ENCODE peak calls at places on chromosomes 6 and 20, in ten cellular contexts. S is adrenal gland, M is astrocyte of the cerebellum, H is pancreas, K is brain microvascular endothelial cell, I is uterus, X is astrocyte of the spinal cord, Z is left ventricle myocardium inferior, O is Peyer's patch, T is right lobe of liver. W is an unnamed sample.

GRCh38 chr6:37456816-37457560 is 24.0 kb downstream of the CMTR1 start:
- DNase-seq in O (no peak), S (peak), I (no peak), M (peak), X (peak), T (no peak), Z (no peak), H (no peak), K (peak), W (peak)

GRCh38 chr6:89997456-89998445 is 103.5 kb downstream of the GJA10 start:
- DNase-seq in H (peak), S (peak), M (peak), Z (no peak), I (no peak), T (no peak), X (peak), O (no peak), K (no peak), W (no peak)

GRCh38 chr6:82086944-82087343 is 160.6 kb downstream of the IBTK start:
- DNase-seq in H (no peak), T (no peak), X (no peak), K (no peak), S (no peak), M (no peak), Z (no peak), I (no peak), O (no peak), W (no peak)

GRCh38 chr20:51383891-51384510 is 158.5 kb downstream of the NFATC2 start:
- DNase-seq in H (no peak), K (no peak), I (no peak), T (no peak), Z (no peak), O (no peak), S (no peak), M (no peak), X (no peak), W (peak)

GRCh38 chr20:40511478-40511877 is 177.6 kb downstream of the MAFB start:
- DNase-seq in T (peak), I (no peak), O (no peak), S (no peak), M (peak), K (peak), Z (peak), H (no peak), X (peak), W (peak)

GRCh38 chr20:56554869-56555268 is 21.8 kb downstream of the FAM209B start:
- DNase-seq in I (peak), T (no peak), Z (no peak), H (no peak), M (peak), K (peak), S (peak), O (no peak), X (peak), W (peak)

GRCh38 chr6:127851197-127851596 is 49.7 kb downstream of the THEMIS start:
- DNase-seq in I (no peak), S (no peak), O (no peak), H (no peak), K (peak), M (no peak), T (no peak), Z (no peak), X (peak), W (peak)

GRCh38 chr6:80179691-80180090 is 73.2 kb downstream of the BCKDHB start:
- DNase-seq in X (no peak), I (no peak), K (no peak), T (no peak), H (no peak), Z (no peak), O (no peak), M (no peak), S (no peak), W (peak)

GRCh38 chr6:104409913-104410312 is 449.8 kb downstream of the HACE1 start:
- DNase-seq in S (no peak), Z (no peak), X (no peak), I (no peak), O (no peak), K (no peak), M (no peak), H (no peak), T (no peak), W (peak)

GRCh38 chr6:1590580-1590979 is 19.1 kb upstream of the FOXC1 start:
- DNase-seq in I (no peak), K (no peak), O (no peak), Z (no peak), S (no peak), H (no peak), M (no peak), T (no peak), X (no peak), W (no peak)

GRCh38 chr20:4592316-4593148 is 129.2 kb upstream of the PRND start:
- DNase-seq in H (peak), O (no peak), I (no peak), Z (peak), K (no peak), T (no peak), S (no peak), X (peak), M (no peak), W (peak)

GRCh38 chr6:11404081-11404480 is 133.5 kb upstream of the TMEM170B start:
- DNase-seq in I (no peak), S (no peak), H (no peak), K (no peak), T (no peak), O (no peak), X (no peak), Z (no peak), M (no peak), W (no peak)

GRCh38 chr20:51153867-51154707 is 131.2 kb upstream of the KCNG1 start:
- DNase-seq in M (no peak), K (no peak), Z (no peak), S (no peak), T (no peak), I (no peak), H (no peak), O (no peak), X (no peak), W (no peak)

GRCh38 chr20:59190509-59190908 is 26.9 kb downstream of the ZNF831 start:
- DNase-seq in X (no peak), K (no peak), I (no peak), T (no peak), O (no peak), H (no peak), Z (no peak), S (no peak), M (no peak), W (no peak)

GRCh38 chr6:72788188-72788587 is 166.3 kb downstream of the KCNQ5 start:
- DNase-seq in S (no peak), I (no peak), X (peak), T (no peak), M (no peak), Z (no peak), K (peak), H (no peak), O (no peak), W (no peak)

GRCh38 chr20:53962388-53962787 is 108.0 kb downstream of the BCAS1 start:
- DNase-seq in H (no peak), M (no peak), S (no peak), Z (no peak), X (no peak), O (no peak), K (no peak), I (no peak), T (no peak), W (no peak)

GRCh38 chr20:53961527-53961926 is 108.9 kb downstream of the BCAS1 start:
- DNase-seq in I (no peak), Z (no peak), M (no peak), K (no peak), O (no peak), X (no peak), H (no peak), S (no peak), T (no peak), W (no peak)

GRCh38 chr20:53958240-53958639 is 112.2 kb downstream of the BCAS1 start:
- DNase-seq in Z (no peak), O (no peak), X (no peak), S (no peak), M (no peak), H (no peak), I (no peak), T (no peak), K (no peak), W (no peak)

GRCh38 chr20:53960586-53961386 is 109.6 kb downstream of the BCAS1 start:
- DNase-seq in X (no peak), I (no peak), K (no peak), O (no peak), Z (no peak), T (no peak), M (no peak), S (no peak), H (no peak), W (no peak)

GRCh38 chr20:53959849-53960585 is 110.4 kb downstream of the BCAS1 start:
- DNase-seq in T (no peak), K (peak), X (no peak), O (no peak), Z (peak), H (no peak), S (no peak), M (no peak), I (peak), W (peak)
- H3K4me3 ChIP-seq in T (no peak), K (no peak), X (no peak), O (no peak), Z (peak), H (no peak), S (no peak), M (no peak), I (no peak), W (no peak)

DNA sequence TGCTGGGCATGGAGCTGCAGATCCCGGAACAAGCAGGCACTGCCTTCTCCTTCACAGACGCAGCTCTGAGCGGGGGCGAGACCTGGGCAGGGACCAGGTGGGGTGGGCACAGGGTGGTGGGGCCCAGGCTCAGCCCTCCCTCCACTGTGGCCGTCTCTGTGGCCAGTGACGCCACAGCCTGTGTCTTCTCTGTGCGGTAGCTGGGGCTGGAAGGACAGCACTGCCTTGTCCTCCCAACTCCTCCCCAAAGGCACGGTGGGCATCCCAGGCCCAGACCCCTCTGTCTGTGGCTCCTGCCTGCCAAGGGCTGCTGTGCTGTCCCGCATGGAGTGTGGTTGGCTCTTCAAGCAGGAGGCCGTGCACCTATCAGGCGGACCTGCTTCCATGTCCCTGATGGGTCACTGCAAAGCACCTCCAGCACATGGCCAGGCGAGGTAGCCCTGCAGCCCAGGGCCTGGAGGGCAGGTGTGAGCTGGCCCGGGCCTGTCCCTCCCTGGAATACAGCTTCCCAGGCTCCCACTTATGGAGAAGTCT is 14.8 kb upstream of the TNFRSF6B start:
- DNase-seq in S (no peak), K (no peak), H (no peak), X (no peak), Z (no peak), M (no peak), O (no peak), I (no peak), T (no peak), W (no peak)
- TF ChIP-seq CTCF in S (no peak), K (no peak), H (no peak), X (no peak), Z (no peak), M (no peak), O (no peak), I (no peak), T (no peak), W (no peak)

GRCh38 chr20:17543531-17543961 is 12.4 kb upstream of the BFSP1 start:
- DNase-seq in I (no peak), M (no peak), T (no peak), S (no peak), X (peak), O (no peak), Z (no peak), K (peak), H (no peak), W (peak)
- H3K4me3 ChIP-seq in I (no peak), M (no peak), T (no peak), S (no peak), X (no peak), O (no peak), Z (no peak), K (no peak), H (no peak), W (no peak)

GRCh38 chr6:29720863-29721262 is 2.4 kb upstream of the HLA-F start:
- DNase-seq in H (no peak), O (peak), Z (no peak), M (no peak), X (no peak), S (no peak), K (no peak), I (no peak), T (no peak), W (no peak)
- TF ChIP-seq CTCF in H (no peak), O (no peak), Z (no peak), M (no peak), X (no peak), S (no peak), K (no peak), I (no peak), T (no peak), W (no peak)

GRCh38 chr6:75286955-75287354 is 2.4 kb upstream of the TMEM30A start:
- DNase-seq in X (no peak), M (no peak), I (no peak), K (no peak), S (no peak), O (no peak), Z (no peak), H (no peak), T (no peak), W (no peak)
- H3K4me3 ChIP-seq in X (no peak), M (no peak), I (no peak), K (no peak), S (no peak), O (no peak), Z (no peak), H (no peak), T (no peak), W (no peak)

GRCh38 chr6:130744601-130745382 is 82.4 kb upstream of the SMLR1 start:
- DNase-seq in T (no peak), X (no peak), H (no peak), M (no peak), I (no peak), O (no peak), K (no peak), Z (no peak), S (no peak), W (peak)

GRCh38 chr6:130742282-130742681 is 84.9 kb upstream of the SMLR1 start:
- DNase-seq in I (no peak), K (no peak), M (no peak), T (no peak), S (no peak), H (no peak), O (no peak), X (peak), Z (no peak), W (peak)

GRCh38 chr6:130740308-130740707 is 86.9 kb upstream of the SMLR1 start:
- DNase-seq in K (no peak), H (no peak), M (no peak), X (no peak), Z (no peak), T (no peak), S (no peak), I (no peak), O (no peak), W (no peak)

DNA sequence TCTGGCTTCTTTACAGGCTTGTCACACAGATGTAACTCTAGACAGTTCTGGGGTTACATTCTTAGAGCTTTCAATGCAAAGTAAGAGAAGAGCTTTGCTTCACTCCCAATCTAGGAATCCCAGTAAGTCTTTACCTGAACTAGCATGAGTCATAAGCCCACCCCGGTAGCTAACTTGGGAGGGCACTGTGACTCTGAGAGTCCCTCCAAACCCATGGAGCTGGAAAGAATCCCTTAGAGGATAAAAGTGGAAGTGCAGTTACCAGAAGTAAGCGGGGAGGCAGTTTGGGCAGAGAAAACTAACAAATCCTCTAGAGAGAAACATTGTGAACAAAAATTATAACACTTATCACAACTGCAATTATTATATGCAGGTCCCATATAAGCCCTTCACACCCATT is 84.0 kb upstream of the SMLR1 start:
- DNase-seq in Z (no peak), M (no peak), X (no peak), T (no peak), S (no peak), O (no peak), H (no peak), I (no peak), K (no peak), W (no peak)
- TF ChIP-seq CTCF in Z (no peak), M (peak), X (no peak), T (no peak), S (no peak), O (no peak), H (no peak), I (no peak), K (peak), W (no peak)

GRCh38 chr20:61735503-61735785 is 330.2 kb downstream of the TAF4 start:
- DNase-seq in K (no peak), I (no peak), T (no peak), X (no peak), H (no peak), S (no peak), Z (no peak), O (no peak), M (no peak), W (no peak)

GRCh38 chr20:61736751-61737310 is 328.9 kb downstream of the TAF4 start:
- DNase-seq in M (no peak), T (no peak), I (no peak), X (no peak), S (no peak), O (no peak), K (no peak), Z (no peak), H (no peak), W (no peak)

GRCh38 chr20:61737346-61737745 is 328.3 kb downstream of the TAF4 start:
- DNase-seq in O (no peak), X (no peak), I (no peak), T (no peak), Z (no peak), H (no peak), M (no peak), S (no peak), K (no peak), W (no peak)

GRCh38 chr20:61734733-61735502 is 330.8 kb downstream of the TAF4 start:
- DNase-seq in S (no peak), M (no peak), O (no peak), K (no peak), I (no peak), H (no peak), Z (no peak), T (no peak), X (no peak), W (no peak)

GRCh38 chr20:61736001-61736635 is 329.6 kb downstream of the TAF4 start:
- DNase-seq in Z (no peak), I (no peak), S (no peak), O (no peak), K (no peak), T (no peak), X (no peak), H (no peak), M (no peak), W (no peak)
- H3K4me3 ChIP-seq in Z (no peak), I (no peak), S (no peak), O (no peak), K (no peak), T (no peak), X (no peak), H (no peak), M (no peak), W (no peak)

W was measured in foreskin fibroblast.